ENCODE peak calls at places on chromosomes 3 and 15, in six cellular contexts. K is heart left ventricle; Y is activated CD4-positive, alpha-beta memory T cell treated with anti-CD3 and anti-CD28 coated beads, Interleukin-2, amount 10 ng/mL, durations not matched to agents 7 days and 5 days; R is H4; S is body of pancreas; J is natural killer cell treated with Interleukin-12 subunit alpha and Interleukin-12 subunit beta and Interleukin-15 and Interleukin-18, amount 100 ng/mL, for 72 hours. H is an unnamed sample.
A peak's percentile ranks its signal among the peaks of the same experiment; 100 is the strongest.

GRCh38 chr15:70526974-70527325 is 236.4 kb downstream of the UACA start:
- DNase-seq in S (no peak), Y (no peak), R (no peak), J (no peak), K (no peak), H (no peak)

GRCh38 chr15:30904812-30905211 is 1.1 kb downstream of the FAN1 start:
- DNase-seq in J (no peak), S (no peak), Y (no peak), K (no peak), R (no peak), H (no peak)

GRCh38 chr3:172189987-172190603 is 150.7 kb downstream of the FNDC3B start:
- DNase-seq in K (no peak), Y (no peak), J (no peak), S (no peak), R (no peak), H (no peak)

GRCh38 chr3:30604091-30604490 is 2.3 kb upstream of the TGFBR2 start:
- DNase-seq in R (no peak), J (no peak), K (no peak), Y (no peak), S (no peak), H (no peak)

GRCh38 chr3:175179055-175179454 is 319.9 kb downstream of the NAALADL2 start:
- DNase-seq in K (no peak), R (no peak), Y (no peak), J (no peak), S (no peak), H (no peak)

GRCh38 chr15:94723801-94724200 is 492.4 kb downstream of the MCTP2 start:
- DNase-seq in S (no peak), J (no peak), Y (no peak), K (no peak), R (no peak), H (no peak)

GRCh38 chr3:190279690-190280089 is 42.6 kb downstream of the CLDN1 start:
- DNase-seq in Y (no peak), S (no peak), K (no peak), R (no peak), J (no peak), H (no peak)

GRCh38 chr15:29820802-29821160 is 1.5 kb downstream of the TJP1 start:
- DNase-seq in R (no peak), S (no peak), K (no peak), Y (no peak), J (no peak), H (no peak)

GRCh38 chr3:147421184-147421912 is 12.2 kb downstream of the ZIC1 start:
- DNase-seq in R (no peak), J (no peak), Y (no peak), K (no peak), S (no peak), H (no peak)

GRCh38 chr15:93730724-93731123 is 500.6 kb upstream of the MCTP2 start:
- DNase-seq in K (no peak), R (no peak), Y (no peak), J (no peak), S (no peak), H (no peak)

GRCh38 chr3:63817209-63817608 is 1.9 kb upstream of the C3orf49 start:
- DNase-seq in K (no peak), R (no peak), J (no peak), S (no peak), Y (no peak), H (no peak)

GRCh38 chr15:23648920-23649515 is 1.4 kb upstream of the MAGEL2 start:
- DNase-seq in S (peak; percentile 50), Y (no peak), J (no peak), R (no peak), K (no peak), H (peak; percentile 40)

GRCh38 chr15:101578443-101578894 is 73.7 kb downstream of the TM2D3 start:
- DNase-seq in S (peak; percentile 61), Y (no peak), K (peak; percentile 41), R (peak; percentile 30), J (no peak), H (peak; percentile 70)

GRCh38 chr3:185825639-185826481 is 1.0 kb upstream of the IGF2BP2 start:
- DNase-seq in Y (peak; percentile 49), K (peak; percentile 31), S (peak; percentile 62), R (peak; percentile 46), J (no peak), H (peak; percentile 76)

GRCh38 chr15:59885832-59886231 is 118.3 kb upstream of the FOXB1 start:
- DNase-seq in S (no peak), J (no peak), Y (no peak), K (no peak), R (peak; percentile 81), H (no peak)

GRCh38 chr3:121619691-121620090 is 26.5 kb downstream of the FBXO40 start:
- DNase-seq in R (no peak), J (no peak), S (no peak), Y (no peak), K (no peak), H (no peak)

GRCh38 chr3:126436826-126437717 is 38.6 kb downstream of the ZXDC start:
- DNase-seq in J (no peak), Y (no peak), S (no peak), R (no peak), K (no peak), H (no peak)

GRCh38 chr3:171354706-171355582 is 105.3 kb downstream of the TNIK start:
- DNase-seq in R (no peak), K (no peak), Y (no peak), S (no peak), J (no peak), H (no peak)

GRCh38 chr15:39054128-39054732 is 489.6 kb upstream of the RASGRP1 start:
- DNase-seq in R (no peak), J (no peak), S (no peak), K (no peak), Y (no peak), H (no peak)

GRCh38 chr15:51737538-51738305 is at the start of gene LYSMD2:
- DNase-seq in S (peak; percentile 81), Y (peak; percentile 68), J (peak; percentile 90), R (no peak), K (peak; percentile 90), H (peak; percentile 79)

GRCh38 chr3:169864270-169864669 is 5.5 kb downstream of the LRRC31 start:
- DNase-seq in R (no peak), S (no peak), J (no peak), K (no peak), Y (no peak), H (no peak)

GRCh38 chr3:70992131-70992530 is 591.4 kb downstream of the FOXP1 start:
- DNase-seq in K (no peak), R (no peak), J (no peak), S (no peak), Y (no peak), H (no peak)

GRCh38 chr3:160885791-160886286 is 129.8 kb downstream of the PPM1L start:
- DNase-seq in S (peak; percentile 54), R (peak; percentile 91), J (no peak), Y (no peak), K (peak; percentile 79), H (peak; percentile 74)

GRCh38 chr3:142628806-142629205 is 32.6 kb downstream of the PLS1 start:
- DNase-seq in K (no peak), R (no peak), S (no peak), J (no peak), Y (no peak), H (no peak)

GRCh38 chr15:58066042-58066867 is 744 bp upstream of the ALDH1A2 start:
- DNase-seq in R (no peak), J (peak; percentile 65), K (peak; percentile 69), Y (peak; percentile 45), S (peak; percentile 59), H (peak; percentile 66)

GRCh38 chr3:143068059-143068458 is 51.5 kb upstream of the CHST2 start:
- DNase-seq in R (no peak), S (no peak), K (no peak), J (no peak), Y (no peak), H (no peak)

GRCh38 chr15:63601026-63601726 is 4.0 kb downstream of the FBXL22 start:
- DNase-seq in J (no peak), S (peak; percentile 39), Y (peak; percentile 70), R (no peak), K (peak; percentile 38), H (peak; percentile 55)

GRCh38 chr3:144244662-144245061 is 273.0 kb downstream of the DIPK2A start:
- DNase-seq in R (no peak), J (no peak), S (no peak), K (no peak), Y (no peak), H (no peak)

GRCh38 chr3:122021037-122021436 is 1.0 kb downstream of the ILDR1 start:
- DNase-seq in R (no peak), K (no peak), J (no peak), S (no peak), Y (no peak), H (no peak)

GRCh38 chr3:174062923-174063322 is 665.4 kb downstream of the NLGN1 start:
- DNase-seq in R (no peak), J (no peak), K (no peak), Y (no peak), S (no peak), H (no peak)

GRCh38 chr3:180912304-180913226 is at the start of gene FXR1:
- DNase-seq in R (peak; percentile 93), J (peak; percentile 94), Y (peak; percentile 92), K (peak; percentile 89), S (peak; percentile 93), H (peak; percentile 93)

GRCh38 chr3:14273886-14274517 is 95.4 kb downstream of the LSM3 start:
- DNase-seq in J (no peak), K (no peak), Y (no peak), R (no peak), S (no peak), H (no peak)

GRCh38 chr3:14147617-14148016 is 22.8 kb downstream of the TMEM43 start:
- DNase-seq in R (no peak), K (peak; percentile 18), J (peak; percentile 44), S (no peak), Y (no peak), H (no peak)

GRCh38 chr3:129501630-129502029 is 26.8 kb upstream of the RHO start:
- DNase-seq in S (no peak), Y (no peak), R (no peak), K (no peak), J (no peak), H (no peak)

GRCh38 chr3:32406481-32407408 is 15.1 kb downstream of the CMTM7 start:
- DNase-seq in K (no peak), S (peak; percentile 38), Y (no peak), R (no peak), J (peak; percentile 15), H (no peak)

GRCh38 chr3:11136116-11136515 is 18.2 kb upstream of the HRH1 start:
- DNase-seq in K (no peak), Y (no peak), J (no peak), S (no peak), R (no peak), H (no peak)